ENCODE peak calls at places on chromosomes 11 and 22, in seven cellular contexts. N, Z, G, U, C, O and Y are unnamed samples.

GRCh38 chr11:12629601-12630313 is 44.5 kb upstream of the TEAD1 start:
- DNase-seq in N (peak), Z (no peak), G (no peak), U (no peak), C (no peak), O (no peak), Y (no peak)

GRCh38 chr11:95301497-95301896 is 70.5 kb upstream of the SESN3 start:
- DNase-seq in N (no peak), Z (no peak), G (no peak), U (no peak), C (no peak), O (no peak), Y (no peak)

GRCh38 chr11:126754850-126755426 is 245.6 kb downstream of the KIRREL3 start:
- DNase-seq in N (no peak), Z (no peak), G (no peak), U (no peak), C (no peak), O (no peak), Y (no peak)

GRCh38 chr22:27879923-27880322 is 39.1 kb downstream of the PITPNB start:
- DNase-seq in N (peak), Z (no peak), G (no peak), U (no peak), C (no peak), O (no peak), Y (no peak)

GRCh38 chr22:37256075-37256726 is 12.1 kb upstream of the RAC2 start:
- DNase-seq in N (no peak), Z (no peak), G (no peak), U (no peak), C (no peak), O (no peak), Y (no peak)

GRCh38 chr11:68013611-68014156 is 3.6 kb downstream of the ALDH3B1 start:
- DNase-seq in N (no peak), Z (no peak), G (no peak), U (no peak), C (peak), O (no peak), Y (no peak)

GRCh38 chr11:129283141-129283540 is 91.0 kb upstream of the ARHGAP32 start:
- DNase-seq in N (no peak), Z (no peak), G (no peak), U (no peak), C (no peak), O (no peak), Y (no peak)

GRCh38 chr11:9535189-9535781 is 38.2 kb upstream of the WEE1 start:
- DNase-seq in N (peak), Z (no peak), G (peak), U (peak), C (peak), O (no peak), Y (peak)

GRCh38 chr22:32579533-32580220 is 105.1 kb downstream of the FBXO7 start:
- DNase-seq in N (peak), Z (no peak), G (no peak), U (no peak), C (no peak), O (no peak), Y (no peak)

GRCh38 chr11:35364101-35364780 is 55.1 kb downstream of the SLC1A2 start:
- DNase-seq in N (peak), Z (peak), G (no peak), U (no peak), C (no peak), O (peak), Y (no peak)

GRCh38 chr11:126082251-126083109 is 19.8 kb upstream of the CDON start:
- DNase-seq in N (no peak), Z (peak), G (no peak), U (no peak), C (no peak), O (no peak), Y (no peak)

GRCh38 chr22:27990451-27990840 is 71.4 kb upstream of the PITPNB start:
- DNase-seq in N (no peak), Z (no peak), G (no peak), U (no peak), C (no peak), O (no peak), Y (no peak)

GRCh38 chr22:29266564-29267461 is 968 bp downstream of the RHBDD3 start:
- DNase-seq in N (peak), Z (no peak), G (no peak), U (no peak), C (no peak), O (no peak), Y (no peak)

GRCh38 chr11:68414457-68415221 is 45.9 kb upstream of the PPP6R3 start:
- DNase-seq in N (no peak), Z (no peak), G (no peak), U (no peak), C (no peak), O (no peak), Y (no peak)

GRCh38 chr22:24727218-24727851 is 47.2 kb downstream of the PIWIL3 start:
- DNase-seq in N (peak), Z (no peak), G (no peak), U (no peak), C (no peak), O (peak), Y (no peak)

GRCh38 chr11:28673687-28674431 is 565.7 kb downstream of the METTL15 start:
- DNase-seq in N (peak), Z (no peak), G (no peak), U (no peak), C (no peak), O (no peak), Y (no peak)

GRCh38 chr11:31655483-31655882 is 145.9 kb downstream of the ELP4 start:
- DNase-seq in N (peak), Z (no peak), G (no peak), U (no peak), C (no peak), O (peak), Y (no peak)

GRCh38 chr11:83349371-83349770 is 63.2 kb upstream of the CCDC90B start:
- DNase-seq in N (no peak), Z (no peak), G (no peak), U (no peak), C (no peak), O (no peak), Y (no peak)

GRCh38 chr11:35131094-35131493 is 7.9 kb upstream of the CD44 start:
- DNase-seq in N (no peak), Z (no peak), G (no peak), U (no peak), C (no peak), O (no peak), Y (no peak)

GRCh38 chr11:35112056-35112845 is 26.7 kb upstream of the CD44 start:
- DNase-seq in N (peak), Z (no peak), G (no peak), U (no peak), C (no peak), O (no peak), Y (no peak)

GRCh38 chr22:43792905-43793304 is 19.2 kb downstream of the EFCAB6 start:
- DNase-seq in N (no peak), Z (no peak), G (no peak), U (no peak), C (no peak), O (no peak), Y (no peak)

GRCh38 chr22:34430386-34430785 is 510.1 kb upstream of the LARGE1 start:
- DNase-seq in N (no peak), Z (no peak), G (no peak), U (no peak), C (no peak), O (no peak), Y (no peak)

GRCh38 chr11:67268684-67269268 is 2.5 kb downstream of the GRK2 start:
- DNase-seq in N (no peak), Z (no peak), G (no peak), U (no peak), C (peak), O (no peak), Y (no peak)

GRCh38 chr11:27699242-27699925 is 871 bp downstream of the BDNF start:
- DNase-seq in N (peak), Z (no peak), G (no peak), U (no peak), C (no peak), O (no peak), Y (no peak)

GRCh38 chr11:116835791-116836647 is 1.4 kb downstream of the APOA1 start:
- DNase-seq in N (peak), Z (peak), G (peak), U (peak), C (peak), O (peak), Y (peak)